ENCODE peak calls at places on chromosomes 5 and 9, in seven cellular contexts. P is progenitor cell of endocrine pancreas, B is ovary, Z is type B pancreatic cell, F is endodermal cell, U is endothelial cell, Q is left ventricle myocardium inferior. X is an unnamed sample.

GRCh38 chr5:133203317-133204305 is 151.8 kb downstream of the HSPA4 start:
- DNase-seq in B (no peak), U (no peak), F (peak; percentile 25), Q (no peak), P (no peak), Z (no peak), X (peak; percentile 73)

GRCh38 chr5:141359790-141360426 is at the start of gene PCDHGB2:
- DNase-seq in F (peak; percentile 63), Z (no peak), P (no peak), B (no peak), Q (no peak), U (peak; percentile 26), X (no peak)

GRCh38 chr5:181037365-181037861 is 2.7 kb upstream of the BTNL9 start:
- DNase-seq in F (peak; percentile 76), P (no peak), U (no peak), B (no peak), Q (no peak), Z (no peak), X (no peak)

GRCh38 chr9:16830806-16831205 is 39.7 kb downstream of the BNC2 start:
- DNase-seq in Q (no peak), B (no peak), P (no peak), U (no peak), Z (no peak), F (no peak), X (no peak)

GRCh38 chr9:79694676-79695400 is 123.1 kb downstream of the TLE4 start:
- DNase-seq in P (no peak), B (no peak), Q (no peak), Z (no peak), U (no peak), F (peak; percentile 58), X (no peak)

GRCh38 chr5:59685806-59686205 is 207.7 kb downstream of the PDE4D start:
- DNase-seq in Z (no peak), Q (no peak), P (no peak), U (no peak), B (no peak), F (no peak), X (no peak)

GRCh38 chr5:79922626-79923025 is 68.4 kb downstream of the MTX3 start:
- DNase-seq in Q (no peak), F (no peak), U (no peak), B (no peak), Z (no peak), P (no peak), X (no peak)

GRCh38 chr9:107487521-107488399 is 1.8 kb downstream of the KLF4 start:
- DNase-seq in P (peak; percentile 65), Q (peak; percentile 45), F (peak; percentile 93), U (peak; percentile 78), B (peak; percentile 67), Z (peak; percentile 79), X (peak; percentile 88)

GRCh38 chr5:172943283-172943841 is 15.9 kb upstream of the RPL26L1 start:
- DNase-seq in P (no peak), Q (no peak), B (peak; percentile 62), U (no peak), Z (no peak), F (peak; percentile 90), X (no peak)

GRCh38 chr9:101400120-101400519 is 1.5 kb downstream of the ZNF189 start:
- DNase-seq in Q (peak; percentile 30), F (no peak), U (no peak), B (peak; percentile 36), P (no peak), Z (no peak), X (no peak)

GRCh38 chr5:65854931-65855330 is 71.4 kb upstream of the ERBIN start:
- DNase-seq in U (no peak), Z (no peak), Q (no peak), B (no peak), F (no peak), P (no peak), X (no peak)

GRCh38 chr5:112492291-112492690 is 73.2 kb upstream of the EPB41L4A start:
- DNase-seq in F (peak; percentile 89), B (no peak), U (peak; percentile 65), Q (peak; percentile 56), P (no peak), Z (no peak), X (no peak)

GRCh38 chr5:154118832-154119442 is 71.6 kb upstream of the GALNT10 start:
- DNase-seq in B (no peak), P (no peak), U (no peak), F (peak; percentile 49), Q (no peak), Z (no peak), X (no peak)

GRCh38 chr5:151196556-151197290 is 27.2 kb downstream of the CCDC69 start:
- DNase-seq in B (no peak), F (no peak), Z (no peak), Q (no peak), P (no peak), U (no peak), X (peak; percentile 46)

GRCh38 chr9:38066907-38067610 is 2.0 kb downstream of the SHB start:
- DNase-seq in Z (no peak), P (no peak), F (peak; percentile 78), B (peak; percentile 56), U (peak; percentile 53), Q (peak; percentile 53), X (no peak)

GRCh38 chr9:109477269-109478203 is 20.6 kb downstream of the PTPN3 start:
- DNase-seq in P (peak; percentile 57), Q (no peak), U (no peak), F (peak; percentile 64), Z (no peak), B (no peak), X (no peak)

GRCh38 chr5:164277720-164278119 is 772.3 kb downstream of the MAT2B start:
- DNase-seq in Q (no peak), P (no peak), U (no peak), B (no peak), Z (no peak), F (no peak), X (no peak)

GRCh38 chr9:109349431-109349846 is 28.6 kb upstream of the EPB41L4B start:
- DNase-seq in Q (no peak), B (no peak), Z (no peak), F (no peak), P (no peak), U (no peak), X (no peak)

GRCh38 chr5:180135128-180135955 is 63.8 kb upstream of the RNF130 start:
- DNase-seq in Z (peak; percentile 56), Q (no peak), B (peak; percentile 7), F (peak; percentile 39), P (no peak), U (no peak), X (peak; percentile 73)

GRCh38 chr5:142478116-142478515 is 153.3 kb upstream of the SPRY4 start:
- DNase-seq in Z (no peak), Q (no peak), P (no peak), F (no peak), B (no peak), U (no peak), X (no peak)

GRCh38 chr9:23636199-23636598 is 189.8 kb downstream of the ELAVL2 start:
- DNase-seq in Q (no peak), B (no peak), P (no peak), Z (no peak), F (no peak), U (no peak), X (no peak)

DNA sequence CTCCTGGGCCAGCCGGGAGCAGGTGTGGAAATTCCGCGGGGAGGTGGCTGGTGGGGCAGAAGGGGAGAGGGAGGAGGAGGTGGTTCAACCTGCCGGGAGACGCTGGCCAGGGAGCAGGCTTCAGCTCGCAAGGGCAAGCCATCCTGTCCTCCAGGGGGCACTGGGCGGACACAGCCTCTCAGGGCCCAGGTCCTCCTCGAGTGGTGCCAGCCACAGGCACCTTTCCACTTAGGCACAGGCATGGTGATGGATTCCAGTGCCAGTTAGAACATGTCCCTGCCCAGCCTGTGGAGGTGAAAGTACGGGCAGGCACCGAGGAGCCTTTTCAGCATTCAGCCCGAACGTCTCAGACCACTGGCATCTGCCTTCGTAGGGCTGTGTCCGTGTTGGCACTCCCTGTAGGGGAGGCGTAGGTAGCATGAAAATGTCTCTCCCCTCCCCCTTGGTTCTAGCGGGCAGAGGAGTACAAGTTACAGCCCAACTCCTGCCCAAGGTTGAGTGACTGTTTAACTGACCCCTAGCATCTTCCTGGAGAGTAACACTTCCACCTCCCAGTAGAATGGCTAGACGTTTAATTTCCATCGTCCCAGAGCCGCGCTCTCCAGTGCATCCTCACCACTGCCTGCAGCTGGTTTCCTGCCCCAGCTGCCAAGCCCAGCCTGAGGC is 48.9 kb downstream of the DAB2IP start:
- DNase-seq in P (peak; percentile 48), Q (peak; percentile 72), F (peak; percentile 90), U (peak; percentile 73), B (peak; percentile 72), Z (no peak), X (no peak)
- TF ChIP-seq CTCF in P (peak; percentile 62), Q (peak; percentile 63), F (peak; percentile 75), U (peak; percentile 44), B (peak; percentile 59), Z (peak; percentile 61), X (peak; percentile 67)

DNA sequence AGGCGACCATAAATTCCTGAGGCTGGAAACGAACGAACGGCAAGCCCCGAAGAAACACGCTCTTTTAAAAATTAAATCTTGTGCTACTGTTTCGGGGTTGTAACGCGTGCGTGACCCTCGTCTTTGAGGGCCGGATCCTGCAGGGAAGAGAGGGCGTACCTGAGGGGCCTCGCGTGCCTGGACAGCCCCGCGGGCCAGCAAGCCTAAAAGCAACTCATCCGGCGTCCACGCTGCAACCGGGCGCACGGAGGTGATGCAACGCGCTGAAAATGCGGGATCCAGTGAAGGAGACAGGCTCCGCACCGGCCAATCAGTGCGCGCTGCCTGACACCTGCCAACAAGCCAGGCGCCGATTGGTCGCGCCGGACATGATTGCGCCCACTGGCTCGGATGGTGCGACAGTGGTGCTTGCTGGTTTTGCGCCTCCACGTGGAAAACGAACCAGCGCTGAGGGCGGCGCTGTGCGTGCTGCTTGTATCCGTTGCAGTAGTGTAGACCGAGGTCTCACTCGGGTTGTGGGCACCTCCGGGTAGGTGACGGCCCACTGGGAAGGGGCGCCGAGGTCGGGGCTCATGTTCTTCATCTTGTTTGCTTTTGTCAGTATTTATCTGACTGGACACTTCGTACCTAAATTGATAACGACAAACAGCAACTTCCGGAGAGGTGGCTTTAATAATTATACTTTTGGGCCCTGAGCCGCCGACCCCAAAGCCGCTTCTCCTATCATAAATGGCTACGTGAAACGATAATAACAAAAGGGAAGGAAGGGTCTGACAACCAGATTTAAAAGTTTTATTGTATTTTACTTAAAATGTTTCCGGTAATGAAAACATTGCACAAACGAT is at the start of gene IARS1:
- DNase-seq in F (peak; percentile 100), Q (peak; percentile 99), P (peak; percentile 100), B (peak; percentile 100), Z (peak; percentile 100), U (peak; percentile 100), X (peak; percentile 100)
- TF ChIP-seq CTCF in F (peak; percentile 35), Q (peak; percentile 43), P (peak; percentile 33), B (peak; percentile 35), Z (peak; percentile 45), U (no peak), X (peak; percentile 45)

DNA sequence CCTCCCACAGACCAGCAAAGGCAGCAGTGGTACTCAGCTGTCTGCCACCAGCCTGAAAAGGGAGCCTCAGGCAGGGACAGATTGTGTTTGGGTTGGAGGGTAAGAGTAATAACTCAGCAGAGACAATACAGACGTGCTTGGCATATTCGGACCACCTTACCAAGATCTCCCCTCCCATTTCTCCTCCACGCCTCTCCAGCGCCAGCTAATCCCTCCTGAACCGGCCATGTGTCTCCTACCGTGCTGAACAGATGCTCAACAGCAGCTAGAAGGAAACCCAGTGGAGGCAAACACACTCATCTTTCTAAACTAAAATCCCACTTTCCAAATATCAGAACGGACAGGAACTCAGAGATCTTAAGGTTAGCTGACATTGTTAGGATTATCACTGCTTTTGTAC is 180.7 kb downstream of the ASTN2 start:
- DNase-seq in U (no peak), P (no peak), F (no peak), Q (no peak), Z (no peak), B (no peak), X (peak; percentile 25)
- TF ChIP-seq CTCF in U (no peak), P (no peak), F (no peak), Q (no peak), Z (no peak), B (no peak), X (no peak)

GRCh38 chr9:127634698-127635097 is 22.6 kb downstream of the STXBP1 start:
- DNase-seq in F (peak; percentile 64), B (no peak), P (no peak), Z (no peak), U (no peak), Q (no peak), X (no peak)
- TF ChIP-seq CTCF in F (peak; percentile 53), B (no peak), P (no peak), Z (no peak), U (no peak), Q (no peak), X (no peak)

X was measured in osteocyte.